ENCODE peak calls at places on chromosome 15, in nine cellular contexts. K is OCI-LY7, L is GM23338, S is SK-N-SH, U is HCT116, Z is MM.1S, V is PC-3, T is GM23248, I is neural progenitor cell. G is an unnamed sample.

GRCh38 chr15:29942144-29942543 is 119.9 kb upstream of the TJP1 start:
- DNase-seq in K (no peak), L (peak), S (peak), U (no peak), Z (no peak), V (peak), T (peak), I (peak), G (no peak)

GRCh38 chr15:25690673-25691543 is 172.2 kb downstream of the ATP10A start:
- DNase-seq in K (no peak), L (no peak), S (no peak), U (no peak), Z (no peak), V (peak), T (peak), I (no peak), G (peak)

GRCh38 chr15:45585069-45585468 is 2.1 kb upstream of the BLOC1S6 start:
- DNase-seq in K (no peak), L (no peak), S (no peak), U (no peak), Z (no peak), V (no peak), T (no peak), I (no peak), G (no peak)

GRCh38 chr15:63600646-63601025 is 3.4 kb downstream of the FBXL22 start:
- DNase-seq in K (no peak), L (peak), S (peak), U (peak), Z (peak), V (peak), T (peak), I (peak), G (peak)

GRCh38 chr15:95884276-95884675 is 446.2 kb upstream of the NR2F2 start:
- DNase-seq in K (no peak), L (peak), S (no peak), U (no peak), Z (no peak), V (no peak), T (peak), I (peak), G (no peak)

GRCh38 chr15:99295840-99296239 is 44.6 kb downstream of the LRRC28 start:
- DNase-seq in K (no peak), L (no peak), S (no peak), U (no peak), Z (no peak), V (no peak), T (no peak), I (no peak), G (no peak)

GRCh38 chr15:84633311-84634227 is 20.5 kb downstream of the WDR73 start:
- DNase-seq in K (peak), L (peak), S (peak), U (no peak), Z (peak), V (peak), T (peak), I (peak), G (peak)

GRCh38 chr15:88792342-88793282 is 10.6 kb upstream of the ACAN start:
- DNase-seq in K (no peak), L (peak), S (no peak), U (no peak), Z (no peak), V (no peak), T (no peak), I (peak), G (no peak)

GRCh38 chr15:98483575-98484130 is 164.7 kb upstream of the IGF1R start:
- DNase-seq in K (no peak), L (no peak), S (no peak), U (no peak), Z (no peak), V (no peak), T (no peak), I (no peak), G (no peak)

GRCh38 chr15:34621675-34622074 is 38.2 kb upstream of the GOLGA8B start:
- DNase-seq in K (no peak), L (no peak), S (peak), U (peak), Z (no peak), V (peak), T (peak), I (no peak), G (no peak)

GRCh38 chr15:45821390-45821789 is 186.6 kb downstream of the SQOR start:
- DNase-seq in K (no peak), L (no peak), S (no peak), U (no peak), Z (no peak), V (no peak), T (no peak), I (no peak), G (no peak)

GRCh38 chr15:100245496-100245838 is 96.3 kb downstream of the ADAMTS17 start:
- DNase-seq in K (no peak), L (no peak), S (no peak), U (no peak), Z (no peak), V (no peak), T (no peak), I (no peak), G (no peak)

GRCh38 chr15:70257047-70257446 is 159.3 kb upstream of the TLE3 start:
- DNase-seq in K (no peak), L (no peak), S (no peak), U (no peak), Z (no peak), V (no peak), T (no peak), I (no peak), G (no peak)

GRCh38 chr15:34984884-34985630 is 3.0 kb downstream of the ZNF770 start:
- DNase-seq in K (no peak), L (no peak), S (no peak), U (no peak), Z (no peak), V (peak), T (peak), I (no peak), G (peak)

GRCh38 chr15:78204351-78205309 is 29.7 kb downstream of the ACSBG1 start:
- DNase-seq in K (no peak), L (no peak), S (no peak), U (no peak), Z (no peak), V (no peak), T (no peak), I (no peak), G (peak)

GRCh38 chr15:93038064-93038705 is 50.8 kb downstream of the RGMA start:
- DNase-seq in K (no peak), L (no peak), S (peak), U (no peak), Z (no peak), V (no peak), T (no peak), I (no peak), G (no peak)
- TF ChIP-seq EZH2phosphoT487 in K (no peak), L (no peak), S (no peak), U (no peak), Z (no peak), V (no peak), T (no peak), I (no peak), G (no peak)

GRCh38 chr15:40386480-40386879 is 4.0 kb downstream of the KNSTRN start:
- DNase-seq in K (no peak), L (no peak), S (no peak), U (no peak), Z (no peak), V (no peak), T (no peak), I (no peak), G (no peak)

GRCh38 chr15:40389824-40390595 is 7.5 kb downstream of the KNSTRN start:
- DNase-seq in K (no peak), L (no peak), S (no peak), U (no peak), Z (no peak), V (no peak), T (peak), I (no peak), G (no peak)

GRCh38 chr15:40392986-40393948 is 10.7 kb downstream of the KNSTRN start:
- DNase-seq in K (no peak), L (no peak), S (no peak), U (no peak), Z (no peak), V (no peak), T (peak), I (no peak), G (no peak)

GRCh38 chr15:40388941-40389823 is 6.7 kb downstream of the KNSTRN start:
- DNase-seq in K (no peak), L (no peak), S (no peak), U (no peak), Z (no peak), V (no peak), T (no peak), I (no peak), G (no peak)
- TF ChIP-seq EZH2phosphoT487 in K (no peak), L (no peak), S (no peak), U (no peak), Z (no peak), V (no peak), T (no peak), I (no peak), G (no peak)

DNA sequence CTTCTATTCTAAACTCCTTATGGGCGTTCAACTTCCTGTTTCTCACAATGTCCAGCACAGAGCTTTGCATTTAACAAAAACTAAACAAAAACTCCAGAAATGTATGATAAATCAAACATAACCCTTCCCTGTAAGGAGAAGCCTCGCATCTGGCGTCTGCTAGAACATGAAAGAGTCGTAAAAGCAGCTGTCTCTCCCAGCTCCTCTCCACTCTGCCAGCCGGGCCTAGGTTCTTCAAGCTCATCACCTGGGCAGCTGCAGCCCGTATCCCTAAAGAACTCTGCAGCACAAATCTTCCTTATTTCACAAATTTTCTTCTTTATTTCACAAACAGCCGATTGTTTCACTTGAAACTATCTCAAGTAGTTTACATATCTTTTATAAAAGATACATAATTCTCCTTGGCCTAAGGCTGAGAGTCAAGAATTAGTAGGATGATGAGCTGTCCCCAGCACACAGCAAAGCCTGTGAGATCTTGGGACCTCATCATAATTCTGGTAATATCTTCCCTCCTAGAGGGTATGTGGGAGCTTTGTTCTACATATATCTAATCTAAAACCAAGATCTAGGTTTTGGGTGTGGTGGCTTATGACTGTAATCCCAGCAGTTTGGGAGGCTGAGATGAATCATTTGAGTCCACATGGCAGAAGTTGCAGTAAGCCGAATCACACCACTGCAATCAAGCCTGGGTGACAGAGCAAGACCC is 35.3 kb downstream of the ANXA2 start:
- DNase-seq in K (no peak), L (no peak), S (no peak), U (no peak), Z (no peak), V (peak), T (peak), I (no peak), G (no peak)
- TF ChIP-seq EZH2phosphoT487 in K (no peak), L (no peak), S (no peak), U (no peak), Z (no peak), V (no peak), T (no peak), I (no peak), G (no peak)

GRCh38 chr15:32723171-32723948 is 5.6 kb downstream of the GREM1 start:
- DNase-seq in K (no peak), L (no peak), S (no peak), U (no peak), Z (peak), V (no peak), T (no peak), I (no peak), G (no peak)
- TF ChIP-seq EZH2phosphoT487 in K (no peak), L (no peak), S (no peak), U (no peak), Z (no peak), V (no peak), T (no peak), I (no peak), G (no peak)

GRCh38 chr15:57405133-57405532 is 28.8 kb downstream of the CGNL1 start:
- DNase-seq in K (no peak), L (peak), S (no peak), U (no peak), Z (no peak), V (no peak), T (no peak), I (no peak), G (no peak)

GRCh38 chr15:57403007-57403406 is 26.7 kb downstream of the CGNL1 start:
- DNase-seq in K (no peak), L (no peak), S (no peak), U (no peak), Z (no peak), V (no peak), T (no peak), I (no peak), G (no peak)

GRCh38 chr15:57403946-57404345 is 27.6 kb downstream of the CGNL1 start:
- DNase-seq in K (no peak), L (no peak), S (no peak), U (no peak), Z (no peak), V (no peak), T (no peak), I (no peak), G (no peak)

GRCh38 chr15:57403532-57403931 is 27.2 kb downstream of the CGNL1 start:
- DNase-seq in K (no peak), L (no peak), S (no peak), U (no peak), Z (no peak), V (no peak), T (no peak), I (no peak), G (no peak)

GRCh38 chr15:57406040-57406772 is 29.9 kb downstream of the CGNL1 start:
- DNase-seq in K (no peak), L (no peak), S (no peak), U (no peak), Z (no peak), V (no peak), T (peak), I (no peak), G (no peak)
- TF ChIP-seq EZH2phosphoT487 in K (no peak), L (no peak), S (no peak), U (no peak), Z (no peak), V (no peak), T (no peak), I (no peak), G (no peak)

GRCh38 chr15:39530446-39531342 is 50.2 kb upstream of the THBS1 start:
- DNase-seq in K (no peak), L (peak), S (peak), U (no peak), Z (no peak), V (no peak), T (peak), I (no peak), G (no peak)
- TF ChIP-seq EZH2phosphoT487 in K (no peak), L (no peak), S (no peak), U (no peak), Z (no peak), V (no peak), T (no peak), I (no peak), G (no peak)

GRCh38 chr15:47731230-47731629 is 13.9 kb downstream of the SEMA6D start:
- DNase-seq in K (no peak), L (no peak), S (no peak), U (no peak), Z (no peak), V (no peak), T (no peak), I (no peak), G (no peak)
- TF ChIP-seq EZH2phosphoT487 in K (no peak), L (no peak), S (no peak), U (no peak), Z (no peak), V (no peak), T (no peak), I (no peak), G (no peak)

DNA sequence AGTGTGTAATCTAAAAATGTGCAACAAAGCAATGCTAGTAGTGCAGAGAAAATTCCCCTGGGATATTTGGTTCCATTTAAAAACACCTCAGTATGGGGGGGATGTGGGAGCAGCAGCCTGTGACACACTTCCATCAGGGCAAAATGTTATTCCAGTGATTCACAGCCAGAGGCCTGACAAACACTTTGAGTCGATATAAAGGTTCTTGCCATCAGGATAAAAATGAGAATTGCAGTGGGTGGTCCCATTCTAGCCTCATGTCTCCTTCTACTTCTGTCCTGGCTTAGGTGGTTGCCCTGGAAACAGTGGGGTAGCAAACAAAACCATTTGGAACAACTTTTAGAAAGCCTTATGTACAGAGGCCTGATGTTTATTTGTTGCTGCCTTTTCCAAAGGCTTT is 84.0 kb upstream of the ZNF280D start:
- DNase-seq in K (no peak), L (peak), S (no peak), U (no peak), Z (no peak), V (peak), T (peak), I (peak), G (no peak)
- TF ChIP-seq EZH2phosphoT487 in K (no peak), L (no peak), S (no peak), U (no peak), Z (no peak), V (no peak), T (no peak), I (no peak), G (no peak)

GRCh38 chr15:42158941-42159340 is 2.5 kb upstream of the PLA2G4F start:
- DNase-seq in K (no peak), L (no peak), S (no peak), U (no peak), Z (no peak), V (no peak), T (no peak), I (no peak), G (no peak)
- TF ChIP-seq EZH2phosphoT487 in K (no peak), L (no peak), S (no peak), U (no peak), Z (no peak), V (no peak), T (no peak), I (no peak), G (no peak)

GRCh38 chr15:91257755-91258435 is 157.8 kb downstream of the SV2B start:
- DNase-seq in K (no peak), L (no peak), S (no peak), U (no peak), Z (no peak), V (no peak), T (no peak), I (no peak), G (no peak)

GRCh38 chr15:91261345-91261744 is 161.3 kb downstream of the SV2B start:
- DNase-seq in K (no peak), L (no peak), S (no peak), U (no peak), Z (no peak), V (no peak), T (no peak), I (no peak), G (no peak)

GRCh38 chr15:91255788-91256187 is 155.7 kb downstream of the SV2B start:
- DNase-seq in K (no peak), L (no peak), S (no peak), U (no peak), Z (no peak), V (no peak), T (no peak), I (no peak), G (no peak)

GRCh38 chr15:91254766-91255165 is 154.7 kb downstream of the SV2B start:
- DNase-seq in K (peak), L (no peak), S (no peak), U (no peak), Z (no peak), V (no peak), T (no peak), I (no peak), G (no peak)

GRCh38 chr15:91258436-91258779 is 158.4 kb downstream of the SV2B start:
- DNase-seq in K (peak), L (peak), S (no peak), U (no peak), Z (no peak), V (no peak), T (no peak), I (no peak), G (no peak)
- TF ChIP-seq EZH2phosphoT487 in K (no peak), L (no peak), S (no peak), U (no peak), Z (no peak), V (no peak), T (no peak), I (no peak), G (no peak)

G was measured in hepatocyte.